ENCODE peak calls at places on chromosomes 11 and 22, in four cellular contexts. H, A, V and E are unnamed samples. For H3K4me1, the result is how much of the 10 kb centered on the place peaks cover.

GRCh38 chr22:39529487-39529851 is 3.1 kb downstream of the RPS19BP1 start:
- DNase-seq in H (no peak), A (no peak), V (no peak), E (no peak)

GRCh38 chr11:42647993-42648392 is 663.8 kb upstream of the API5 start:
- DNase-seq in H (no peak), A (no peak), V (no peak), E (no peak)

GRCh38 chr22:20618488-20618887 is 111.1 kb downstream of the MED15 start:
- DNase-seq in H (no peak), A (no peak), V (no peak), E (no peak)

GRCh38 chr11:94897330-94897768 is 76.0 kb downstream of the CWC15 start:
- DNase-seq in H (peak), A (no peak), V (no peak), E (peak)

GRCh38 chr11:127859941-127860354 is 727.4 kb downstream of the ETS1 start:
- DNase-seq in H (no peak), A (no peak), V (no peak), E (no peak)

GRCh38 chr11:77395460-77396175 is 78.3 kb downstream of the PAK1 start:
- DNase-seq in H (no peak), A (no peak), V (peak), E (no peak)

GRCh38 chr11:107619926-107620325 is 29.0 kb downstream of the ELMOD1 start:
- DNase-seq in H (no peak), A (no peak), V (no peak), E (no peak)

GRCh38 chr11:117626576-117626975 is 170.4 kb downstream of the DSCAML1 start:
- DNase-seq in H (no peak), A (no peak), V (no peak), E (no peak)

GRCh38 chr22:22881116-22882032 is 6.2 kb upstream of the IGLL5 start:
- DNase-seq in H (peak), A (no peak), V (no peak), E (no peak)

GRCh38 chr22:45787770-45788169 is 116.1 kb downstream of the ATXN10 start:
- DNase-seq in H (no peak), A (no peak), V (no peak), E (no peak)

GRCh38 chr22:45784357-45785277 is 113.0 kb downstream of the ATXN10 start:
- DNase-seq in H (no peak), A (no peak), V (no peak), E (peak)

GRCh38 chr22:45783021-45783420 is 111.4 kb downstream of the ATXN10 start:
- DNase-seq in H (no peak), A (no peak), V (no peak), E (no peak)

GRCh38 chr22:45783690-45784089 is 112.1 kb downstream of the ATXN10 start:
- DNase-seq in H (no peak), A (no peak), V (no peak), E (no peak)

DNA sequence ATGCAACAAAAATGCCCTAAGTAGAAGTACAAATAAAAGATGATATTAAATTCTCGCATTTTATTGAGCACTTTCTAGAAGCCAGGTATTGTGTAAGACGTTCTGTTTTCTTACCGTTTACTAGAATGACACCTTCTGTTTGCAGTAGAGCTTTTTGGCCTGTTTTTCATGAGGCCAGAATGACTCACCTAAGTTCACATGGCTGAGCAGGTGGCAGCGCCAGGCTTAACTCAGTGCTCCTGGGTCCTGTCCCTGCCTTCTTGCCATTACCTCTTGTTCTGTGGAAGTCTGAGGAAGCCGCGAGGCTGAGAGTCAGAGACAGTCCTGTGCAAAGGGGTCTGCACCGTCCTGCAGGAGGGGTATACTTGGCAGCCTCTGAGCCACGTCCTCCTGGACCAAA is 113.8 kb downstream of the ATXN10 start:
- DNase-seq in H (no peak), A (no peak), V (peak), E (no peak)
- H3K4me3 ChIP-seq in H (no peak), A (no peak), V (no peak), E (no peak)

GRCh38 chr11:111911563-111912401 is at the start of gene CRYAB:
- DNase-seq in H (no peak), A (peak), V (peak), E (peak)

GRCh38 chr11:111912535-111912934 is at the start of gene HSPB2:
- DNase-seq in H (no peak), A (no peak), V (no peak), E (peak)

GRCh38 chr11:111909378-111909777 is 2.2 kb downstream of the CRYAB start:
- DNase-seq in H (no peak), A (no peak), V (no peak), E (no peak)

GRCh38 chr11:111908639-111909305 is 2.8 kb downstream of the CRYAB start:
- DNase-seq in H (no peak), A (no peak), V (no peak), E (no peak)

GRCh38 chr11:111910637-111911562 is 670 bp downstream of the CRYAB start:
- DNase-seq in H (no peak), A (no peak), V (no peak), E (peak)
- H3K4me1 ChIP-seq in H (under half), A (under half), V (under half), E (under half)

DNA sequence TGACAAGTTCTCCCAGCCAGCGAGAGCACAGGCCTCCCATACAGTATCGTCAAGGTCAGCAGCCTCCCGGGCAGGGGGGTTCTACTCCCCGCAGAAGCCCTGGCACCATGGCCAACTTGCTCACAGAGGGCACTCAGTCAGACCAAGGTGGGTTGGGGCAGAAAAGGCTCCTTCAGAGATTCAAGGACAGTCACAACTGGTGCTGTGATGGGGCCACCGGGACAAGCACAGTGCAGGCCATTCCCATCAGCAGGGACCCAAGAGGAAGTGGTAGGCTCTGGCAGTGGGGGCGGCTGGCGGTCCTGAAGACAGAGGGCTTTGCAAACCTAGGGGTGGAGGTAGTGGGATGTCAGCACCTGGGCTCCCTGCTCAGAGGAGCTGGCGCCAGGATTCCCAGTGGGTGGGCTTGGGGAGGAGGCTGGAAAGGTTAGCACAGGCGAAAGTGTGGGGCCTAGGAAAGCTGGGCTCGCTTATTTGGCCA is 5.3 kb upstream of the NEAT1 start:
- DNase-seq in H (no peak), A (no peak), V (no peak), E (peak)
- H3K4me3 ChIP-seq in H (no peak), A (peak), V (peak), E (peak)

GRCh38 chr22:31218565-31219262 is 6.6 kb downstream of the LIMK2 start:
- DNase-seq in H (no peak), A (no peak), V (no peak), E (no peak)
- H3K4me1 ChIP-seq in H (under half), A (under half), V (under half), E (under half)

GRCh38 chr11:70661763-70662501 is 263.6 kb downstream of the CTTN start:
- DNase-seq in H (peak), A (no peak), V (no peak), E (no peak)
- H3K4me3 ChIP-seq in H (peak), A (peak), V (peak), E (peak)

GRCh38 chr22:37759281-37759680 is 48.5 kb upstream of the GCAT start:
- DNase-seq in H (no peak), A (no peak), V (no peak), E (no peak)

GRCh38 chr22:37758698-37759097 is 49.0 kb upstream of the GCAT start:
- DNase-seq in H (no peak), A (no peak), V (no peak), E (no peak)

GRCh38 chr22:37760152-37760551 is 47.6 kb upstream of the GCAT start:
- DNase-seq in H (no peak), A (no peak), V (no peak), E (no peak)

GRCh38 chr22:37753746-37754145 is 54.0 kb upstream of the GCAT start:
- DNase-seq in H (no peak), A (no peak), V (no peak), E (no peak)

DNA sequence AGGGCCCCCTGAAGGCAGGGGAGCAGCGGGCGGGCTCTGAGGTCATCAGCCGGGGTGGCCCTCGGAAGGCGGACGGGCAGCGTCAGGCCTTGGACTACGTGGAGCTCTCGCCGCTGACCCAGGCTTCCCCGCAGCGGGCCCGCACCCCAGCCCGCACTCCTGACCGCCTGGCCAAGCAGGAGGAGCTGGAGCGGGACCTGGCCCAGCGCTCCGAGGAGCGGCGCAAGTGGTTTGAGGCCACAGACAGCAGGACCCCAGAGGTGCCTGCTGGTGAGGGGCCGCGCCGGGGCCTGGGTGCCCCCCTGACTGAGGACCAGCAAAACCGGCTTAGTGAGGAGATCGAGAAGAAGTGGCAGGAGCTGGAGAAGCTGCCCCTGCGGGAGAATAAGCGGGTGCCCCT is 50.1 kb upstream of the GCAT start:
- DNase-seq in H (no peak), A (no peak), V (no peak), E (no peak)
- H3K4me1 ChIP-seq in H (under half), A (under half), V (under half), E (under half)

GRCh38 chr11:78453140-78453935 is 35.7 kb upstream of the GAB2 start:
- DNase-seq in H (no peak), A (no peak), V (no peak), E (no peak)
- H3K4me3 ChIP-seq in H (no peak), A (no peak), V (no peak), E (no peak)

GRCh38 chr11:72711141-72711540 is 36.9 kb upstream of the PDE2A start:
- DNase-seq in H (no peak), A (no peak), V (no peak), E (no peak)
- H3K4me1 ChIP-seq in H (under half), A (under half), V (under half), E (under half)

GRCh38 chr22:19143212-19143611 is 1.2 kb downstream of the ESS2 start:
- DNase-seq in H (no peak), A (no peak), V (no peak), E (no peak)
- H3K4me3 ChIP-seq in H (peak), A (no peak), V (peak), E (peak)